ENCODE peak calls at places on chromosomes 11 and 22, in nine cellular contexts. Y is transverse colon, U is upper lobe of left lung, K is sigmoid colon, N is GM12878, E is stomach, G is SK-N-SH, Q is HepG2, R is suprapubic skin. T is an unnamed sample.

GRCh38 chr11:44817207-44817944 is 90.6 kb downstream of the TSPAN18 start:
- DNase-seq in Y (no peak), U (no peak), K (no peak), N (no peak), E (no peak), G (no peak), Q (no peak), R (no peak), T (no peak)

GRCh38 chr22:45529966-45530575 is 27.4 kb downstream of the FBLN1 start:
- DNase-seq in Y (no peak), U (no peak), K (no peak), N (no peak), E (no peak), G (peak; percentile 74), Q (no peak), R (no peak), T (no peak)

GRCh38 chr11:132072880-132073213 is 702.4 kb downstream of the NTM start:
- DNase-seq in Y (no peak), U (no peak), K (no peak), N (no peak), E (no peak), G (no peak), Q (no peak), R (no peak), T (no peak)

GRCh38 chr11:70111269-70112016 is 33.3 kb downstream of the ANO1 start:
- DNase-seq in Y (peak; percentile 48), U (no peak), K (no peak), N (no peak), E (peak; percentile 39), G (no peak), Q (peak; percentile 5), R (peak; percentile 87), T (no peak)

GRCh38 chr11:79375818-79376550 is 64.8 kb downstream of the TENM4 start:
- DNase-seq in Y (no peak), U (no peak), K (no peak), N (no peak), E (no peak), G (no peak), Q (no peak), R (no peak), T (no peak)

GRCh38 chr11:112421854-112422253 is 161.2 kb upstream of the PLET1 start:
- DNase-seq in Y (no peak), U (no peak), K (no peak), N (no peak), E (no peak), G (peak; percentile 40), Q (no peak), R (no peak), T (no peak)

GRCh38 chr11:133966147-133966546 is 9.4 kb upstream of the IGSF9B start:
- DNase-seq in Y (no peak), U (peak; percentile 50), K (no peak), N (no peak), E (no peak), G (peak; percentile 83), Q (no peak), R (no peak), T (no peak)

GRCh38 chr11:79264284-79264683 is 176.5 kb downstream of the TENM4 start:
- DNase-seq in Y (no peak), U (no peak), K (no peak), N (no peak), E (no peak), G (no peak), Q (no peak), R (no peak), T (no peak)

GRCh38 chr11:80860632-80861031 is 1419.8 kb upstream of the TENM4 start:
- DNase-seq in Y (no peak), U (no peak), K (no peak), N (no peak), E (no peak), G (no peak), Q (no peak), R (no peak), T (no peak)

GRCh38 chr11:110098645-110099044 is 5.5 kb downstream of the ZC3H12C start:
- DNase-seq in Y (no peak), U (no peak), K (no peak), N (no peak), E (no peak), G (no peak), Q (no peak), R (no peak), T (no peak)

GRCh38 chr11:71485063-71485399 is 32.0 kb downstream of the NADSYN1 start:
- DNase-seq in Y (no peak), U (no peak), K (peak; percentile 26), N (no peak), E (no peak), G (no peak), Q (no peak), R (peak; percentile 45), T (no peak)

GRCh38 chr11:121035169-121035755 is 11.4 kb downstream of the TBCEL start:
- DNase-seq in Y (no peak), U (no peak), K (no peak), N (no peak), E (no peak), G (no peak), Q (no peak), R (no peak), T (no peak)

GRCh38 chr11:1062075-1062820 is 12.4 kb upstream of the MUC2 start:
- DNase-seq in Y (peak; percentile 57), U (no peak), K (no peak), N (no peak), E (no peak), G (no peak), Q (no peak), R (no peak), T (no peak)

GRCh38 chr11:34419158-34419557 is 19.6 kb upstream of the CAT start:
- DNase-seq in Y (no peak), U (no peak), K (no peak), N (no peak), E (no peak), G (no peak), Q (no peak), R (no peak), T (no peak)
- TF ChIP-seq POLR2AphosphoS5 in Y (no peak), U (no peak), K (no peak), N (no peak), E (no peak), G (no peak), Q (no peak), R (no peak), T (no peak)

GRCh38 chr22:47164514-47165337 is 402.3 kb downstream of the TBC1D22A start:
- DNase-seq in Y (peak; percentile 5), U (no peak), K (peak; percentile 40), N (no peak), E (no peak), G (no peak), Q (peak; percentile 71), R (peak; percentile 67), T (no peak)

GRCh38 chr22:47165998-47166397 is 403.5 kb downstream of the TBC1D22A start:
- DNase-seq in Y (no peak), U (no peak), K (peak; percentile 18), N (no peak), E (no peak), G (no peak), Q (no peak), R (peak; percentile 59), T (no peak)

GRCh38 chr22:47167056-47167455 is 404.6 kb downstream of the TBC1D22A start:
- DNase-seq in Y (no peak), U (no peak), K (peak; percentile 36), N (no peak), E (no peak), G (no peak), Q (no peak), R (peak; percentile 49), T (no peak)

GRCh38 chr22:47165338-47165931 is 403.0 kb downstream of the TBC1D22A start:
- DNase-seq in Y (peak; percentile 5), U (peak; percentile 63), K (peak; percentile 58), N (no peak), E (no peak), G (no peak), Q (no peak), R (peak; percentile 69), T (no peak)

DNA sequence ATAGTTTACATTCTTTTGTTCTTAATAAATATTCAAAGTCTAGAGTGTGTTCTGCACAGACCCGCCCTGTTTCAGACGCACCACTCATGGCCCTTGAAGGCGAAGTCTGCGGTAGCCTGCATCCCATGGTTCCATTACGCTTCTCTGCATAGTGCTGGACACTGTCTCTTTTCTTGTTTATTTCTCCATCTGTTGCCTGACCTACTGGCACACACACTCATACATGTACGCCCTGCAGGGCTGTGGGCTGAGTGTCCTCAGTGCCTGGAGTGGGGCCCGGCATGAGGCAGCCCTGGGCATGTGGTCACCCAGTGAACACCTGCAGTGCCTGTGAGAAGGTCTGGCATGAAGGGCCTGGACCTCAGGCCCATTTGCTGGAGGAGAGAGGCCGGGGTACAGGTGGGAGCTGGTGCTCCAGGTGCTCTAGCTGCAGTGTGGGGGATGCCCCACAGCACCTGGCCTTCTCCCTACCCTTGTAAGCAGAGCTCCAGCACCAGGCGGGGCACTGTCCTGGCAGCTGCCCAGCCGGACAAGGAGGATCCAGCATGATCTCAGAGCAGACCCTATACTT is 404.1 kb downstream of the TBC1D22A start:
- DNase-seq in Y (no peak), U (peak; percentile 49), K (peak; percentile 54), N (no peak), E (no peak), G (no peak), Q (no peak), R (peak; percentile 61), T (no peak)
- TF ChIP-seq EP300 in Y (no peak), U (no peak), K (no peak), N (no peak), E (no peak), G (no peak), Q (no peak), R (no peak), T (no peak)

GRCh38 chr22:32957093-32957835 is 100.9 kb downstream of the SYN3 start:
- DNase-seq in Y (no peak), U (no peak), K (no peak), N (no peak), E (no peak), G (peak; percentile 66), Q (no peak), R (no peak), T (no peak)

DNA sequence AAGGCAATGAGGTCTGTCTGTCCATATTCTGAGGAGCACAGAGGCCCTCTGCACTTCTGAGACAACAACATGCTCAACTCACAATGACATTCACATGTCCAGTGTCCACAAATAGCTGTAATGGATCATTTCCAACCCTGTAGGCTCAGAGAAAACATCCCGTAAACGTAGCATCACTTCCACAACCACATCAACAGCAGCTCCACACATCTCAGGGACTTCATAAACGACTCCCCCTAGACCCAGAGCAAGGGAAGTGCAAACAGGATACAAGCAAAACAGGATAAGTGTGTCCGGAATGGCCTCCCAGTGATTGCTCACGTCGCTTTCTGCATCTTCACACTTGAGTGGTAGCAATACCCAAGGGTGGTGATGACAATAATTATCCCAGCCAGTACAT is 100.2 kb downstream of the SYN3 start:
- DNase-seq in Y (no peak), U (no peak), K (no peak), N (no peak), E (no peak), G (peak; percentile 36), Q (no peak), R (no peak), T (no peak)
- TF ChIP-seq CTCF in Y (no peak), U (no peak), K (no peak), N (no peak), E (no peak), G (no peak), Q (no peak), R (no peak), T (no peak)

DNA sequence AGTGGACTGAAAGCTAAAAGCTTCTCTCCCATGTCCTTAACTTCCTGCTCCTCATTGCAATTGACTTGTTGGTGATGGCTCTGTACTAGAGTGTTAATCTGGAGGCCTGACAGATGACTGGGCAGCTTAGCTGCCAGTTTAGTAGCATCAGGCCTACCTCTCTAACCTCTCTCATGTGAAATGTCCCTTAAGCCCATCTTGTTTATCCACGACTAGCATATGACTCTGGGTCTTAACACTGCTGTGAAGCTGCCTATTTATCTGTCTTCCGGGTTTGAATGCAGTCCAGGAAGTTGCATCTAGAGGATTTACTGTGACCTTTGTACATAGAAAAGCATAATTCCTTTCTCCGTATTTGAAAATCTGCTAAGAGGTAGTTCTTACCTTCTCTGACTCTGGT is 85.3 kb upstream of the HORMAD2 start:
- DNase-seq in Y (no peak), U (no peak), K (no peak), N (no peak), E (no peak), G (no peak), Q (peak; percentile 40), R (no peak), T (no peak)
- TF ChIP-seq POLR2AphosphoS5 in Y (peak; percentile 46), U (no peak), K (no peak), N (no peak), E (no peak), G (no peak), Q (no peak), R (no peak), T (no peak)

T was measured in esophagus muscularis mucosa.